ENCODE peak calls at places on chromosome 4, in seven cellular contexts. O is foreskin fibroblast, R is colonic mucosa, U is mammary epithelial cell, E is astrocyte, T is GM13977, L is mesothelial cell of epicardium. Z is an unnamed sample.

GRCh38 chr4:2837110-2837903 is 6.3 kb upstream of the ADD1 start:
- DNase-seq in U (no peak), E (no peak), R (no peak), O (no peak), T (no peak), L (no peak), Z (peak; percentile 15)

GRCh38 chr4:98793658-98794057 is 135.2 kb upstream of the TSPAN5 start:
- DNase-seq in R (no peak), T (no peak), E (no peak), L (no peak), O (no peak), U (peak; percentile 87), Z (no peak)

GRCh38 chr4:66647468-66647867 is 897.8 kb downstream of the CENPC start:
- DNase-seq in O (no peak), R (no peak), U (no peak), T (no peak), E (no peak), L (no peak), Z (no peak)

GRCh38 chr4:54233697-54234496 is 4.8 kb downstream of the PDGFRA start:
- DNase-seq in E (peak; percentile 63), L (no peak), R (peak; percentile 70), U (peak; percentile 59), T (peak; percentile 81), O (peak; percentile 74), Z (no peak)

GRCh38 chr4:104395219-104395618 is 99.5 kb downstream of the CXXC4 start:
- DNase-seq in U (no peak), L (no peak), R (no peak), T (no peak), E (peak; percentile 49), O (no peak), Z (no peak)

GRCh38 chr4:26131711-26132110 is 189.1 kb upstream of the RBPJ start:
- DNase-seq in E (no peak), R (no peak), L (no peak), T (peak; percentile 38), U (no peak), O (no peak), Z (no peak)

GRCh38 chr4:173700650-173701049 is 170.6 kb upstream of the HAND2 start:
- DNase-seq in L (no peak), E (no peak), R (no peak), O (no peak), T (no peak), U (no peak), Z (no peak)

GRCh38 chr4:107801766-107802211 is 22.9 kb upstream of the SGMS2 start:
- DNase-seq in T (no peak), E (peak; percentile 59), L (no peak), U (peak; percentile 88), O (peak; percentile 64), R (no peak), Z (no peak)

GRCh38 chr4:114273246-114273645 is 293.8 kb upstream of the ARSJ start:
- DNase-seq in T (no peak), L (no peak), O (no peak), R (no peak), U (no peak), E (no peak), Z (no peak)

GRCh38 chr4:186341655-186342054 is 75.7 kb downstream of the F11 start:
- DNase-seq in U (no peak), L (no peak), R (no peak), E (no peak), T (no peak), O (no peak), Z (no peak)

GRCh38 chr4:83328486-83328885 is 6.2 kb downstream of the HPSE start:
- DNase-seq in U (no peak), L (no peak), T (no peak), E (no peak), R (no peak), O (no peak), Z (no peak)

GRCh38 chr4:17111959-17112659 is 213.7 kb upstream of the LDB2 start:
- DNase-seq in E (no peak), L (no peak), T (no peak), R (no peak), O (no peak), U (no peak), Z (no peak)

GRCh38 chr4:120769227-120769626 is 153.3 kb downstream of the PRDM5 start:
- DNase-seq in L (no peak), R (no peak), U (peak; percentile 1), E (peak; percentile 80), T (no peak), O (peak; percentile 72), Z (no peak)

GRCh38 chr4:121256346-121256745 is 92.2 kb upstream of the TNIP3 start:
- DNase-seq in T (peak; percentile 73), U (peak; percentile 85), O (peak; percentile 89), L (no peak), R (no peak), E (peak; percentile 94), Z (no peak)

GRCh38 chr4:108399610-108400265 is 220.6 kb upstream of the RPL34 start:
- DNase-seq in E (no peak), L (no peak), R (no peak), O (no peak), T (no peak), U (no peak), Z (no peak)

GRCh38 chr4:115355329-115355728 is 241.9 kb upstream of the NDST4 start:
- DNase-seq in L (no peak), E (no peak), U (no peak), O (no peak), R (no peak), T (no peak), Z (no peak)

GRCh38 chr4:84579410-84579791 is 3.5 kb upstream of the CDS1 start:
- DNase-seq in L (no peak), U (no peak), R (no peak), O (no peak), E (no peak), T (no peak), Z (no peak)

GRCh38 chr4:2303121-2303685 is 41.3 kb upstream of the MXD4 start:
- DNase-seq in E (no peak), T (no peak), O (no peak), U (no peak), R (peak; percentile 16), L (no peak), Z (no peak)

GRCh38 chr4:119261986-119262385 is 49.5 kb downstream of the USP53 start:
- DNase-seq in E (no peak), T (no peak), R (no peak), O (no peak), L (no peak), U (no peak), Z (no peak)

GRCh38 chr4:27463816-27464215 is 603.2 kb downstream of the STIM2 start:
- DNase-seq in U (peak; percentile 32), O (peak; percentile 0), L (no peak), E (peak; percentile 79), T (no peak), R (no peak), Z (no peak)

GRCh38 chr4:184451726-184452125 is 22.6 kb downstream of the IRF2 start:
- DNase-seq in O (no peak), U (no peak), E (no peak), L (no peak), R (no peak), T (no peak), Z (no peak)

GRCh38 chr4:42554072-42554471 is 102.8 kb downstream of the ATP8A1 start:
- DNase-seq in O (no peak), L (no peak), U (no peak), T (no peak), E (peak; percentile 22), R (no peak), Z (no peak)

GRCh38 chr4:173735055-173735454 is 205.0 kb upstream of the HAND2 start:
- DNase-seq in L (no peak), O (peak; percentile 10), U (peak; percentile 29), T (no peak), E (no peak), R (no peak), Z (no peak)

GRCh38 chr4:55008166-55009056 is 117.0 kb downstream of the KDR start:
- DNase-seq in R (no peak), O (no peak), L (no peak), E (no peak), T (no peak), U (no peak), Z (no peak)

GRCh38 chr4:112567536-112567935 is 51.6 kb upstream of the NEUROG2 start:
- DNase-seq in R (no peak), T (no peak), U (no peak), E (no peak), O (no peak), L (no peak), Z (no peak)

GRCh38 chr4:112562254-112562653 is 46.3 kb upstream of the NEUROG2 start:
- DNase-seq in T (no peak), R (no peak), O (no peak), U (no peak), L (no peak), E (no peak), Z (no peak)

GRCh38 chr4:112563431-112564200 is 47.6 kb upstream of the NEUROG2 start:
- DNase-seq in E (no peak), T (no peak), U (peak; percentile 16), R (no peak), L (no peak), O (no peak), Z (peak; percentile 28)

GRCh38 chr4:112560084-112560483 is 44.1 kb upstream of the NEUROG2 start:
- DNase-seq in E (no peak), T (no peak), O (no peak), R (no peak), U (no peak), L (no peak), Z (no peak)

DNA sequence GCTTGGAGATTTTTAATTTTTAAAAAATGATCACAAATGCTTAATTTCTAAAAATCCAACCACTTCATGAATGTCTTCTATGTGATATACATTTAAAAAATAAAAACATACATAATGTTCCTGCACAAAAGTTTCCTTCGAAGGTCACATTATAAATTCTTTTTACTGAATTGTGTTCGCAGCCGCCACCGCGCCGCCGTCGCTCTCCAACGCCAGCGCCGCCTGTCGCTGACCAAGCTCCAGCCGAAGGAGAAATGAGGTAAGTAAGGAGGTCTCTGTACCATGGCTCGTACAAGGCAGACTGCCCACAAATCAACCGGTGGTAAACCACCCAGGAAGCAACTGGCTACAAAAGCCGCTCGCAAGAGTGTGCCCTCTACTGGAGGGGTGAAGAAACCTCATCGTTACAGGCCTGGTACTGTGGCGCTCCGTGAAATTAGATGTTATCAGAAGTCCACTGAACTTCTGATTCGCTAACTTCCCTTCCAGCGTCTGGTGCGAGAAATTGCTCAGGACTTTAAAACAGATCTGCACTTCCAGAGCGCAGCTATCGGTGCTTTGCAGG is 48.8 kb upstream of the NEUROG2 start:
- DNase-seq in E (no peak), L (no peak), R (no peak), O (no peak), T (no peak), U (no peak), Z (no peak)
- TF ChIP-seq CTCF in E (no peak), L (no peak), R (no peak), O (no peak), T (no peak), U (no peak), Z (no peak)

GRCh38 chr4:9937078-9937477 is 84.2 kb downstream of the SLC2A9 start:
- DNase-seq in R (no peak), T (no peak), U (no peak), L (no peak), E (no peak), O (no peak), Z (no peak)
- TF ChIP-seq CTCF in R (no peak), T (no peak), U (no peak), L (no peak), E (no peak), O (no peak), Z (no peak)

GRCh38 chr4:9877123-9877522 is 95.7 kb downstream of the DRD5 start:
- DNase-seq in O (no peak), L (no peak), T (no peak), U (no peak), E (no peak), R (no peak), Z (no peak)
- TF ChIP-seq CTCF in O (no peak), L (no peak), T (no peak), U (no peak), E (no peak), R (no peak), Z (no peak)

GRCh38 chr4:167290684-167291083 is 56.4 kb upstream of the SPOCK3 start:
- DNase-seq in U (peak; percentile 1), O (no peak), R (no peak), L (no peak), T (no peak), E (peak; percentile 10), Z (no peak)
- TF ChIP-seq CTCF in U (peak; percentile 50), O (no peak), R (no peak), L (peak; percentile 49), T (peak; percentile 35), E (peak; percentile 27), Z (peak; percentile 45)

Z was measured in D721Med.